ENCODE peak calls at places on chromosomes 2 and 18, in five cellular contexts. R is MM.1S, B is PC-3, H is hepatocyte, A is OCI-LY7. I is an unnamed sample.

GRCh38 chr2:118850901-118851268 is 3.4 kb upstream of the EN1 start:
- DNase-seq in R (no peak), H (no peak), B (no peak), A (no peak), I (no peak)

GRCh38 chr2:59888015-59888414 is 665.4 kb downstream of the BCL11A start:
- DNase-seq in R (peak; percentile 89), A (peak; percentile 85), H (peak; percentile 14), B (no peak), I (no peak)

GRCh38 chr2:200367155-200367554 is 60.7 kb downstream of the SPATS2L start:
- DNase-seq in H (no peak), R (no peak), A (no peak), B (no peak), I (no peak)

GRCh38 chr18:34723143-34723542 is 13.0 kb downstream of the DTNA start:
- DNase-seq in A (no peak), B (peak; percentile 5), R (no peak), H (no peak), I (peak; percentile 17)

GRCh38 chr2:240254337-240255164 is 114.1 kb upstream of the OTOS start:
- DNase-seq in H (no peak), A (no peak), B (no peak), R (no peak), I (no peak)

GRCh38 chr2:165147201-165148045 is 56.4 kb downstream of the SCN3A start:
- DNase-seq in A (no peak), B (peak; percentile 15), R (peak; percentile 51), H (no peak), I (no peak)

GRCh38 chr2:61984682-61985081 is 79.2 kb downstream of the COMMD1 start:
- DNase-seq in H (no peak), B (no peak), A (no peak), R (no peak), I (no peak)

GRCh38 chr2:18626256-18626668 is 36.9 kb upstream of the NT5C1B start:
- DNase-seq in A (no peak), R (no peak), H (no peak), B (peak; percentile 84), I (peak; percentile 71)

GRCh38 chr18:43887491-43887890 is 610.2 kb upstream of the SYT4 start:
- DNase-seq in A (no peak), H (no peak), B (no peak), R (no peak), I (no peak)

GRCh38 chr2:68588589-68588988 is 54.8 kb upstream of the PROKR1 start:
- DNase-seq in A (no peak), R (no peak), B (peak; percentile 55), H (peak; percentile 21), I (no peak)

GRCh38 chr2:240846881-240847601 is 21.6 kb upstream of the AGXT start:
- DNase-seq in B (no peak), A (no peak), R (no peak), H (no peak), I (no peak)

GRCh38 chr2:118990757-118991545 is 49.0 kb downstream of the MARCO start:
- DNase-seq in R (no peak), H (no peak), B (no peak), A (no peak), I (no peak)

GRCh38 chr2:241111443-241111810 is 9.3 kb upstream of the MTERF4 start:
- DNase-seq in R (no peak), A (no peak), H (no peak), B (no peak), I (no peak)

GRCh38 chr2:44120428-44120827 is 48.2 kb upstream of the PPM1B start:
- DNase-seq in A (no peak), H (no peak), R (peak; percentile 81), B (peak; percentile 86), I (peak; percentile 95)
- TF ChIP-seq EZH2phosphoT487 in A (no peak), H (no peak), R (no peak), B (no peak), I (no peak)

GRCh38 chr2:65388051-65388531 is 44.3 kb downstream of the SPRED2 start:
- DNase-seq in H (no peak), B (no peak), R (no peak), A (no peak), I (no peak)
- H3K27ac ChIP-seq in H (no peak overlapping the region), B (no peak overlapping the region), R (peak overlapping the region; percentile 99), A (peak overlapping the region; percentile 96), I (no peak overlapping the region)

GRCh38 chr2:49000692-49001091 is 153.6 kb downstream of the FSHR start:
- DNase-seq in B (no peak), R (no peak), A (no peak), H (no peak), I (no peak)

GRCh38 chr2:49005261-49005660 is 149.1 kb downstream of the FSHR start:
- DNase-seq in B (no peak), R (no peak), H (no peak), A (no peak), I (no peak)

GRCh38 chr2:49003206-49003605 is 151.1 kb downstream of the FSHR start:
- DNase-seq in R (no peak), H (no peak), B (no peak), A (no peak), I (no peak)

GRCh38 chr2:49004046-49004626 is 150.2 kb downstream of the FSHR start:
- DNase-seq in H (no peak), A (peak; percentile 1), R (peak; percentile 14), B (no peak), I (no peak)

DNA sequence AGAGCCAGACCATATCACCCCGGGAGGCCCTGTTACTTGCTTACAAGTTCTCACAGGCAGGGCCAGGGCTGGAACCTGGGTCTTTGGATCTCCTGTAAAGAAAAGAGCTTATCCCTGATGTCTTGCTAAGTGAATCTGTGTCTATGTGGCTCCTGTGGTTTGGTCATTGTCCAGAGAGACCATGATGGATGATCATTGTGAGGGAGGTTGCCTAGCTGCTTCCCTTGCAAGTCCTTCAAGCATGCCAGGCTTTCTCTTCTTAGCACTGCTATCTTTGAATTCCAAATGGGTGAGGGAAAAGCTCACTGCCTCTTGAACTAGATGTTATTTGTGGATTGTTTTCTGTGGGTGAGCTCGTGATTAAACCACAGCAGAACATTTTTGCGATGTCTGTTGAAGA is 151.6 kb downstream of the FSHR start:
- DNase-seq in B (no peak), H (no peak), A (no peak), R (no peak), I (peak; percentile 30)
- TF ChIP-seq EZH2phosphoT487 in B (no peak), H (no peak), A (no peak), R (no peak), I (no peak)

GRCh38 chr2:150136407-150136806 is 351.1 kb downstream of the RND3 start:
- DNase-seq in A (no peak), B (no peak), R (no peak), H (no peak), I (peak; percentile 55)

GRCh38 chr2:150133623-150134022 is 353.8 kb downstream of the RND3 start:
- DNase-seq in R (peak; percentile 95), B (peak; percentile 97), A (no peak), H (peak; percentile 61), I (peak; percentile 95)

GRCh38 chr2:150135223-150135883 is 352.1 kb downstream of the RND3 start:
- DNase-seq in H (peak; percentile 30), B (no peak), A (no peak), R (no peak), I (peak; percentile 53)

GRCh38 chr2:150136901-150137300 is 350.6 kb downstream of the RND3 start:
- DNase-seq in H (no peak), R (no peak), B (no peak), A (no peak), I (no peak)

DNA sequence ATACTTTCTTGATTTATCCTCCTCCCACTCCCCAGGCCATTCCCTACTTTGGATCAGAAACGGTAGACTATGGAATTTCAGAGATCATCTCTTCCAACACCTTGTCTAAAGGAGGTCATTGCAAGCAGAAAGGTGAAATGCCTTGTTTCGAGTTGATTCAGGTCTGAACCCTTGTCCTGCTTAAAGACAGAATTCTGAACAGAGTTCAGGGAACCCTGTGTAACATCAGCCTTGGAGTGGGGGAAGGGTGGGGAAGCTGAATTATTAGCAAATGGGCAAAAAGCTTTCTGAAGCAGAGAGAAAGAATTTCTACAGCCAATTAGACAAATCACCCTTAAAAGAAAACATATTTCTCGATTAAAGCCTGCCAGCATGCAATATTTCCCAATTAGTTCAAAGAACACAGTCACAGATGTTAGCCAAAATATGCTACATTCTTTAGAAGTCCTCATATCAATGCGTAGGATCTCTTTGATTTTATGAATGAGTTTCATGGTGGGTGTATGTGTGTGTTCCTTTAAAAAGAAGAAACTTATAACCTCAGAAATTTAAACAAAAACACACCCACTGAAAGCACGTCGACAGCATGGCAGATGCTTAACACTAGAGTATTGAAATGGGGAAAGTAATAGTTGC is 353.1 kb downstream of the RND3 start:
- DNase-seq in R (no peak), H (no peak), B (no peak), A (no peak), I (peak; percentile 51)
- H3K27ac ChIP-seq in R (peak overlapping the region; percentile 21), H (peak overlapping the region; percentile 59), B (peak overlapping the region; percentile 66), A (no peak overlapping the region), I (peak overlapping the region; percentile 53)

DNA sequence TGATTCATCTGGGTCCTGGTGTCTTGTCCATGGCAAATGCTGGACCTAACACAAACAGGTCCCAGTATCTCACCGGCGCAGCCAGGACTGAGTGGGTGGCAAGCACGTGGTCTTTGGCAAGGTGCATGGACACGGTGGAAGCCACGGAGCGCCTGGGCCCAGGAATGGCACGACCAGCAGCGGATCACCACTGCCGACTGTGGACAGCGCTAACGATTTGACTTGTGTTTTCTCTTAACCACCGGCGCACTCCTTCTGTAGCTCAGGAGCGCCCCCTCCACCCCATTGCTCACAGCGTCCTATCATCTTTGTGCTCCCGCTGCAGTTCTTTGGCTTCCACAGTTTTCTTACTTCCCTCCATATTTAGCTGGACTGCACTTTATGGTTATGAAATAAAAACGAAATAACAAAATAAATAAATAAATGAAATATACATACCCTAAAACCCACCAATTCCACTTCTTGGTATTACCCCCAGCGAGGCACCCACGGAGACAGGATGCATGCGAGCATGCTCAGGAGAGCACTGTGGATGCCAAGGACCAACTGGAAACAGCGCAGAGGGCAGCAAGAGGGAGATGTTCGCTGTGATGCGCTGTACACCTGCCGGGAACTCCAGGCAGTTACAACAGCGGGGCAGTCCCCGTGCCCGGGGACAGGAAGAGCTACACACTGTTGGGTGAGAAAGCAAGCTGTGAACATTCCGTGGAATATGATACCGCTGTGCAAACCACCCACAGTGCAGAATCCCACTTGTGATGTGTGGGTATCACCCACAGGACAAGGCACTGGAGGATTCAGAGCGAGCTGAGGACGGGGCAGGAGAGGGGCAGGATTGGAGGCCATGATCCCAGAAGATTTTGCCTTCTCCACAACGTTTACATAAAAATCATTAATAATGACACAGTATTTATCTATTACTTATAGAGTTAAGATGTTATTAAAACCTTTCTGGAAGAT is 7.0 kb upstream of the CIDEA start:
- DNase-seq in B (no peak), A (no peak), R (peak; percentile 23), H (peak; percentile 56), I (peak; percentile 15)
- TF ChIP-seq EZH2phosphoT487 in B (no peak), A (no peak), R (no peak), H (no peak), I (no peak)

GRCh38 chr2:11822746-11823411 is 76.4 kb downstream of the LPIN1 start:
- DNase-seq in A (no peak), H (peak; percentile 38), R (no peak), B (peak; percentile 63), I (no peak)
- H3K27ac ChIP-seq in A (no peak overlapping the region), H (peak overlapping the region; percentile 44), R (no peak overlapping the region), B (no peak overlapping the region), I (no peak overlapping the region)

DNA sequence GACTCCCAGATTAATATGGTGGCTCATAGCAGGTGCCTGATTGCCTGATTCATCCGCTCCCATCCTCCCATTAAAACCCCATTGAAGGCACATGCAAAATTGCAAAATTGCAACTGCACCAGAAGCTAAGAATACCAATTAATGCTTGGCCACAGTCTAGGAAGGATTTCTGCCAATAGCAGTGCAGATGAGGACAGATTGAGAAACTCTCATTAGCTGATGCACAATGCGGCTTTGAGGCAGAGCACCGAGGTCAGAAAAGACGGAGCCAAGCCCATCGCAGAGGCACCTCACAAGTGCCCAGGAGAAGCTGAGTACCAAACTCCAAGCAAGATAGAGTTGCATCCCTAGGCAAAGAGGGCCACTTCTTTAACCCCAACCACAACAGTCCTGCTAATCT is 172.7 kb downstream of the ARL4C start:
- DNase-seq in B (no peak), H (no peak), R (no peak), A (no peak), I (no peak)
- TF ChIP-seq EZH2phosphoT487 in B (no peak), H (no peak), R (no peak), A (no peak), I (no peak)

I was measured in GM23248.